ENCODE peak calls at places on chromosomes 7 and 10, in five cellular contexts. O is fibroblast of lung, N is H9, M is uterus, Z is WERI-Rb-1. Y is an unnamed sample.

GRCh38 chr7:107181172-107181571 is 12.4 kb downstream of the HBP1 start:
- DNase-seq in O (no peak), N (no peak), Z (no peak), M (no peak), Y (no peak)

GRCh38 chr7:80481196-80481884 is 30.5 kb downstream of the GNAT3 start:
- DNase-seq in Z (no peak), N (no peak), M (no peak), O (no peak), Y (peak; percentile 97)

GRCh38 chr10:112990271-112990670 is 40.2 kb downstream of the TCF7L2 start:
- DNase-seq in N (no peak), O (no peak), Z (no peak), M (no peak), Y (no peak)

GRCh38 chr10:46251857-46252847 is 34.6 kb upstream of the ANTXRL start:
- DNase-seq in O (no peak), Z (no peak), N (no peak), M (no peak), Y (no peak)

GRCh38 chr10:46293832-46294640 is 7.2 kb downstream of the ANTXRL start:
- DNase-seq in O (no peak), N (peak; percentile 32), Z (peak; percentile 58), M (no peak), Y (no peak)

GRCh38 chr10:80713398-80713928 is 175.8 kb downstream of the SH2D4B start:
- DNase-seq in M (no peak), O (no peak), N (peak; percentile 48), Z (no peak), Y (peak; percentile 61)

GRCh38 chr10:26093229-26093628 is 123.3 kb upstream of the GAD2 start:
- DNase-seq in Z (no peak), O (no peak), N (no peak), M (no peak), Y (no peak)

GRCh38 chr10:28541695-28542365 is 8.9 kb downstream of the WAC start:
- DNase-seq in Z (no peak), M (no peak), N (no peak), O (no peak), Y (no peak)

GRCh38 chr7:131604841-131605279 is 48.4 kb upstream of the PODXL start:
- DNase-seq in O (no peak), N (peak; percentile 81), M (no peak), Z (no peak), Y (peak; percentile 74)

GRCh38 chr7:44104880-44105771 is 981 bp downstream of the AEBP1 start:
- DNase-seq in N (no peak), Z (no peak), M (peak; percentile 73), O (peak; percentile 64), Y (no peak)

GRCh38 chr7:30164567-30164966 is 29.8 kb downstream of the MTURN start:
- DNase-seq in Z (peak; percentile 10), M (no peak), O (peak; percentile 77), N (no peak), Y (peak; percentile 87)

GRCh38 chr10:124332426-124332825 is 86.3 kb downstream of the OAT start:
- DNase-seq in N (no peak), M (no peak), Z (no peak), O (no peak), Y (no peak)

GRCh38 chr7:151682831-151683614 is 163.3 kb upstream of the RHEB start:
- DNase-seq in M (no peak), N (no peak), Z (no peak), O (no peak), Y (peak; percentile 95)

GRCh38 chr7:149546331-149546730 is 48.7 kb upstream of the ZNF746 start:
- DNase-seq in M (no peak), O (no peak), N (no peak), Z (no peak), Y (no peak)

GRCh38 chr7:81944103-81944502 is 174.3 kb upstream of the HGF start:
- DNase-seq in O (peak; percentile 4), M (no peak), N (no peak), Z (no peak), Y (no peak)

GRCh38 chr10:72257051-72257892 is 16.5 kb upstream of the DDIT4 start:
- DNase-seq in Z (no peak), O (peak; percentile 47), N (no peak), M (no peak), Y (peak; percentile 16)

GRCh38 chr7:77691892-77692491 is 4.3 kb upstream of the RSBN1L start:
- DNase-seq in N (no peak), M (no peak), Z (no peak), O (no peak), Y (no peak)

GRCh38 chr7:727104-727805 is at the start of gene PRKAR1B:
- DNase-seq in M (no peak), N (peak; percentile 62), Z (peak; percentile 30), O (no peak), Y (no peak)

GRCh38 chr7:33547880-33548279 is 357.5 kb upstream of the BMPER start:
- DNase-seq in O (no peak), Z (no peak), M (no peak), N (no peak), Y (no peak)

GRCh38 chr10:26408858-26409494 is 29.2 kb upstream of the APBB1IP start:
- DNase-seq in N (no peak), M (no peak), Z (no peak), O (no peak), Y (no peak)

GRCh38 chr10:121154846-121155245 is 303.7 kb downstream of the WDR11 start:
- DNase-seq in N (no peak), O (no peak), M (no peak), Z (no peak), Y (no peak)

GRCh38 chr7:6489612-6490011 is 41.9 kb upstream of the DAGLB start:
- DNase-seq in M (no peak), N (no peak), O (no peak), Z (no peak), Y (no peak)

GRCh38 chr7:111357691-111358090 is 204.6 kb downstream of the IMMP2L start:
- DNase-seq in O (peak; percentile 64), M (no peak), Z (no peak), N (no peak), Y (peak; percentile 59)

GRCh38 chr7:80552304-80552703 is 40.4 kb upstream of the GNAT3 start:
- DNase-seq in O (peak; percentile 57), Z (no peak), N (no peak), M (no peak), Y (no peak)

GRCh38 chr10:47330804-47331203 is 8.6 kb downstream of the GDF2 start:
- DNase-seq in M (no peak), N (no peak), Z (no peak), O (no peak), Y (no peak)

GRCh38 chr7:36208406-36208805 is 55.4 kb downstream of the EEPD1 start:
- DNase-seq in M (no peak), N (no peak), Z (no peak), O (no peak), Y (no peak)

DNA sequence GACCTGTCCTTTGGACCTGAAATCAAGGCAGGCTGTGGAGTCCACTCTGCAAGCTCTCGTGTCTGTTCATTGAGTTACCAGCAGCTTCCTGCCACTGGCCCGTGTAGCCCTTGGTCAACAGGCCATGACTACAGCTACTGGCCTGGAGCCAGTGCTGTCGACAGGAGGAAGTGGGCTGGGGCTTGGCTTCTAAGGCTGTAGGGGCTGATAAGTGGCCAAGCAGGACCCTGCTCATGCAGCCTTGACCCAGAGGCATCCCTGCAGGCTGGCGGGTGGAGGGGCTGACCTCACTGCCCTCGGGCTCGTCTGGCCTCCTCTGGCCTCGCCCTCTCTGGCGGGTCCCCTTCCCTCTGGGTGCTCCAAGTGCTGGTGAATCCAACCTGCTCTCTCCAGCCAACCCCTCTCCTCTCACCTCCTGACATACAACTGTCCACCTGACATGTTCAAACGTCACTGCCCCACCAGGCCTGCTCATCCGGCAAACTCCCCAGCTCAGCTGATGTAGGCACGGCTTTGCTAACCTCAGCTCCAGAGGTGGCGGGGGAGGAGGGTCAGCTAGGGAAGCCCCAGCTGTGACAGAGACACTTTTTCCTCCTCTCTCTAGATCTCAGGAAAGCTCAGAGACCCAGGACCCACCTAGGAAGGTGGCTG is 188.6 kb upstream of the LYZL2 start:
- DNase-seq in Z (no peak), M (no peak), N (no peak), O (peak; percentile 42), Y (peak; percentile 46)
- H3K27me3 ChIP-seq in Z (no peaks in the 10 kb centered on the region), M (no peaks in the 10 kb centered on the region), N (no peaks in the 10 kb centered on the region), O (no peaks in the 10 kb centered on the region), Y (no peaks in the 10 kb centered on the region)

GRCh38 chr7:2515424-2516193 is 4.0 kb upstream of the LFNG start:
- DNase-seq in Z (no peak), M (no peak), O (no peak), N (no peak), Y (no peak)

GRCh38 chr7:2517678-2518077 is 1.9 kb upstream of the LFNG start:
- DNase-seq in O (no peak), N (no peak), Z (no peak), M (no peak), Y (no peak)

GRCh38 chr7:2514473-2515423 is 4.8 kb upstream of the LFNG start:
- DNase-seq in N (no peak), O (no peak), Z (no peak), M (no peak), Y (no peak)

GRCh38 chr7:2517004-2517403 is 2.6 kb upstream of the LFNG start:
- DNase-seq in O (peak; percentile 64), N (no peak), Z (no peak), M (no peak), Y (no peak)

GRCh38 chr7:2516194-2516555 is 3.4 kb upstream of the LFNG start:
- DNase-seq in N (no peak), M (no peak), O (no peak), Z (no peak), Y (no peak)
- H3K27me3 ChIP-seq in N (no peaks in the 10 kb centered on the region), M (no peaks in the 10 kb centered on the region), O (peaks cover 2% of the 10 kb centered on the region), Z (no peaks in the 10 kb centered on the region), Y (peaks cover 19% of the 10 kb centered on the region)

DNA sequence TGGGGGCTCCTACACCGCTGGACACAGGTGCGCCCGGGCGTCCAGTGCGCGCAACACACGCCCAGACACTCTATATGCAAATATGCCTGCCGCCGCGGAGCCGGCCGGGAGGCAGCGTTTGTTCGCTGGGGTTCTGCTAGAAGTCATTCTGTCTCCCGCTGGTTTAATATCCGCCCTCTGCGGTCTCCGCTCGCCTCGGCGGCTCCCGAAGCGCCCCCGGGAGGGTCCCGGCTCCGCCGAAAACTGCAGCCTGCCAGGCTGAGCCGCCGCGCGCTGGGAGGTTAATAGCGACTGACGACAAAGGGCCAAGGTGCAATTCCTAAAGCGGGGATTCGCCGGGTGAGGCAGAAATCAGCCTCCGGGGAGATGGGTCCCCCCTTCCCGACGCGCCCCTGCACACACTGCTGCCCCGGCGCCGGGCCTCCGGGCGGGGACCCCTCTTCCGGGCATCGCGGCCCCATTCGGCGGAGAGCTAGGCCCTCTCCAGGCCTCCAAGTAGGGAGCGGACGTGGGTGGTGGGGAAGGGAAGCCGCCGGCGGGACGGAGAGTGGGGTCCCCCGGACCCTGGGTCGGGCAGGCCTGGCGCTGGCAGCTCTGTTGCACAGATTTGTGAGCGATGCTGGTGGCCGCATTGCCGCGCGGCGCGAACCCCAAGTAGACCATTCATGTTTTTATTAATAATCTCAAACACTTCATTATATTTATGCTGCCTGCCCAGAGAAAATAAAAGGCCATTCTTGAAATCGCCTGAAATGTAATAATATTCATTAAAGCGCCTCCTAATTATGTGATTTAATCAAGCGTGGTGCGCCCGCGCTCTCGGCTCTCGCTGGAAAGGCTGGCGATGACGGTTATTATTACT is 9.1 kb downstream of the EN2 start:
- DNase-seq in N (peak; percentile 90), O (no peak), M (no peak), Z (peak; percentile 62), Y (no peak)
- H3K27me3 ChIP-seq in N (peaks cover 97% of the 10 kb centered on the region), O (peaks cover 75% of the 10 kb centered on the region), M (peaks cover 22% of the 10 kb centered on the region), Z (peaks cover 83% of the 10 kb centered on the region), Y (peaks cover 83% of the 10 kb centered on the region)

DNA sequence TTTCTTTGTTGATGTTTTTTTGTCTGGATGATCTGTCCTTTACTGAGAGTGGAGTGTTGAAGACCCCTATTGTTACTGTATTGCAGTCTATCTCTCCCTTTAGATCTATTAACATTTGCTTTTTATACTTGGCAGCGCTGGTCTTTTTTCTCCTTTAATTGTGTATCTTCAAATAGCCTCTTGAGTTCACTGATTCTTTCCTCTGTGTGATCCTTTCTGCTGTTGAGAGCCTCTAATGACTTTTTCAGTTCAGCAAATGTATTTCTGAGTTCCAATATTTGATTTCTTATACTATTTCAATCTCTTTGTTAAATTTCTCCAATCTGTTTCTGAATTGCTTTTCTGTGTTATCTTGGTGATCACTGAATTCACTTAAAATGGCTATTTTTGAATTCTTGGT is 15.4 kb downstream of the R3HCC1L start:
- DNase-seq in N (no peak), Z (no peak), M (no peak), O (no peak), Y (no peak)
- H3K27me3 ChIP-seq in N (no peaks in the 10 kb centered on the region), Z (no peaks in the 10 kb centered on the region), M (no peaks in the 10 kb centered on the region), O (no peaks in the 10 kb centered on the region), Y (no peaks in the 10 kb centered on the region)

Y was measured in trophoblast cell.